ENCODE peak calls at places on chromosome 20, in nine cellular contexts. V, K, W, Z, J, S, O, C and U are unnamed samples.

GRCh38 chr20:64160118-64160517 is 4.1 kb upstream of the MYT1 start:
- DNase-seq in V (no peak), K (no peak), W (no peak), Z (no peak), J (no peak), S (no peak), O (no peak), C (no peak), U (no peak)

GRCh38 chr20:45322952-45323383 is 14.9 kb upstream of the MATN4 start:
- DNase-seq in V (peak; percentile 63), K (peak; percentile 58), W (peak; percentile 70), Z (peak; percentile 90), J (no peak), S (peak; percentile 69), O (no peak), C (no peak), U (no peak)

GRCh38 chr20:19961298-19961697 is 55.9 kb upstream of the NAA20 start:
- DNase-seq in V (no peak), K (no peak), W (no peak), Z (no peak), J (no peak), S (no peak), O (no peak), C (no peak), U (no peak)

GRCh38 chr20:16539280-16539679 is 34.0 kb downstream of the KIF16B start:
- DNase-seq in V (peak; percentile 31), K (peak; percentile 19), W (no peak), Z (no peak), J (no peak), S (peak; percentile 12), O (no peak), C (no peak), U (no peak)

GRCh38 chr20:22489614-22490286 is 94.6 kb downstream of the FOXA2 start:
- DNase-seq in V (no peak), K (no peak), W (no peak), Z (no peak), J (no peak), S (no peak), O (no peak), C (no peak), U (no peak)

GRCh38 chr20:57408131-57408530 is 16.9 kb downstream of the RBM38 start:
- DNase-seq in V (no peak), K (peak; percentile 30), W (no peak), Z (peak; percentile 53), J (peak; percentile 38), S (no peak), O (no peak), C (peak; percentile 60), U (no peak)

GRCh38 chr20:32356935-32357868 is 929 bp upstream of the ASXL1 start:
- DNase-seq in V (peak; percentile 51), K (no peak), W (peak; percentile 36), Z (no peak), J (peak; percentile 22), S (peak; percentile 56), O (no peak), C (no peak), U (no peak)

GRCh38 chr20:19828233-19828632 is 70.2 kb downstream of the RIN2 start:
- DNase-seq in V (peak; percentile 51), K (peak; percentile 35), W (no peak), Z (no peak), J (no peak), S (peak; percentile 39), O (no peak), C (no peak), U (no peak)

GRCh38 chr20:24737212-24737850 is 211.7 kb upstream of the CST7 start:
- DNase-seq in V (no peak), K (no peak), W (no peak), Z (no peak), J (no peak), S (no peak), O (no peak), C (no peak), U (no peak)

GRCh38 chr20:44720617-44720993 is 5.4 kb downstream of the CCN5 start:
- DNase-seq in V (peak; percentile 69), K (peak; percentile 58), W (peak; percentile 69), Z (peak; percentile 37), J (no peak), S (peak; percentile 86), O (no peak), C (peak; percentile 41), U (no peak)

GRCh38 chr20:4787069-4787468 is 65.4 kb downstream of the PRND start:
- DNase-seq in V (no peak), K (peak; percentile 66), W (no peak), Z (no peak), J (no peak), S (peak; percentile 7), O (no peak), C (no peak), U (no peak)

GRCh38 chr20:50345712-50346371 is 155.2 kb downstream of the CEBPB start:
- DNase-seq in V (no peak), K (no peak), W (no peak), Z (no peak), J (no peak), S (no peak), O (no peak), C (no peak), U (no peak)

GRCh38 chr20:50343125-50343489 is 152.5 kb downstream of the CEBPB start:
- DNase-seq in V (no peak), K (no peak), W (no peak), Z (no peak), J (no peak), S (no peak), O (no peak), C (no peak), U (no peak)

GRCh38 chr20:50343490-50344179 is 153.0 kb downstream of the CEBPB start:
- DNase-seq in V (no peak), K (no peak), W (no peak), Z (no peak), J (no peak), S (no peak), O (no peak), C (no peak), U (no peak)

GRCh38 chr20:50342638-50343102 is 152.0 kb downstream of the CEBPB start:
- DNase-seq in V (no peak), K (no peak), W (no peak), Z (no peak), J (no peak), S (no peak), O (no peak), C (no peak), U (no peak)

DNA sequence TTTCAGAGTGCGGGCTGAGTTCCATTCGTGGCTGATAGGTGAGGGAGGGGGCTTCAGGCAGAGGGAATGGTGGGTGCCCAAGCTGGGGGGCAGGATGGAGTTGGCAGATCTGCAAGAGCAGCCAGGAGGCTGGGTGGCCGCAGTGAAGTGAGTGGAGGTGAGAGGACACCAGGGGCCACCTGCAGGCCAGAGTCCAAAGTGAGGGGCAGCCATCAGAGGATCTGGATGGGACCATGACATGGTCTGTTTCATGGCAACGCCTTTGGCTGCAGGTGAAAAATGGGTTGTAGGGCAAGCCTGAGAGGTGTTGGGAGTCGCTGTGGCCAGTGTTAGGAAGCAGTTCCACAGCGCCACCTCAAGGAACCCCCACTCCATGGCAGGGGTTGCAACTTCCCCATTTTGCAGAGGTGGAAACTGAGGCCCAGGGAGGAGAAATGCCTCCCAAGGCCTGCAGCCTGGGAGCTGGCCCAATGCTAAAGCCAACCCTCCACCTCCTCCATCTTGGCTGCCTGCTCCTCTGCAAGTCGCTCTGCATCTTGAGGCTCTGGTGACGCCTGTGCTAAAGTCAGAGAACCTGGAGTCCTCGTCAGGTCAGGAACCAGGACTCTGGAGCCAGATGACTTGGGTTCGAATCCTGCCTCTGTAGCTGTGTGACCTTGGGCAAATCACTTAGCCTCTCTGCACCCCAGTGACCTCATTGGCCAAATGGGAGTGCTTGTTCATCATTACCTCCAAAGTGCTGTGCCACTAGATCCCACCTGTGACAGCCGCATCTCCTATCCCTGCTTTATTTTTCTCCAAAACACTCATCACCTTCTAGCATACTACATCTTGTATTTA is 153.8 kb downstream of the CEBPB start:
- DNase-seq in V (no peak), K (no peak), W (no peak), Z (no peak), J (no peak), S (no peak), O (no peak), C (no peak), U (no peak)
- TF ChIP-seq CTCF in V (peak; percentile 17), K (peak; percentile 23), W (peak; percentile 43), Z (no peak), J (no peak), S (peak; percentile 25), O (no peak), C (no peak), U (no peak)

DNA sequence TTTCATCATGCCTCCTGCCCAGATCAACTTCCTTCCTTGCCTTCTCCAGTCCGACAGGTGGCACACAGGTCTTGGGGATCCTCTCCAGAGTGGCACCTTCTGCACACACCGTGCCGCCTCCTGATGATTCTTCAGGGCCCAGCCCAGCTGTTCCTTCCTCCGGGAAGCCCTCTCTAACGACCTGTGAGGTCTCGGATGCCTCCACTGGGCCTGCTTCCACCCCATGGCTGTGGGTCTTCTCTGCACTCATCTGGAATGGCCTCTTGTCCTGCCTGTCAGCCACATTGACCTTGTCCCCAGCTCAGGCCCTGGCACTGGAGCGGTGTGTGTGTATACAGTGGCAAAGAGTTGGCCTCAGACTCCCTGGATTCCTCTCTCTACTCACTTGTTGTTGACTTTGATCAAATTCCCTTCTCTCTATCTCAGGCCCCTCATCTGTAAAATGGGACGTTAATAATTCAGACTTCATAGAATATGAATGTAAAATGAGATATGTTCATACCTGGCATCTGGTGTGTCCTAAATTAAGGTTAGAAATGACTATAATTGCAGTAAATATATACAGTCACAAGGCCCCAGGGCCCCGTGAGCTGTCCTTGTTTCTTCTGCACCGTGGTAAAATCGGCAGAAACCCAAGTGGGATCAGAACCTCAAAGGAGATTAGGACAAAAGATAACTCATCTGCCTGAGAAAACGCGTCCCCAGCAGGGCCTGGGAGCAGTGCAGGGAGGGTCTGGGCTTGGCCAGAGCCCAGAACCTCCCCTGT is 1.5 kb downstream of the FAM210B start:
- DNase-seq in V (no peak), K (no peak), W (no peak), Z (no peak), J (no peak), S (no peak), O (no peak), C (no peak), U (no peak)
- TF ChIP-seq CTCF in V (no peak), K (no peak), W (no peak), Z (no peak), J (no peak), S (no peak), O (no peak), C (no peak), U (no peak)

GRCh38 chr20:42204261-42204660 is 586.1 kb upstream of the CHD6 start:
- DNase-seq in V (no peak), K (no peak), W (no peak), Z (no peak), J (peak; percentile 13), S (peak; percentile 3), O (no peak), C (no peak), U (no peak)
- TF ChIP-seq CTCF in V (no peak), K (no peak), W (no peak), Z (peak; percentile 29), J (peak; percentile 44), S (no peak), O (no peak), C (no peak), U (peak; percentile 37)

GRCh38 chr20:540391-541201 is 3.0 kb downstream of the CSNK2A1 start:
- DNase-seq in V (no peak), K (no peak), W (no peak), Z (no peak), J (no peak), S (no peak), O (no peak), C (no peak), U (no peak)
- TF ChIP-seq CTCF in V (no peak), K (no peak), W (no peak), Z (no peak), J (no peak), S (no peak), O (no peak), C (no peak), U (no peak)